ENCODE peak calls at places on chromosome 10, in five cellular contexts. One of them, this sample, is unnamed.

GRCh38 chr10:963613-964012 is 24.6 kb upstream of the GTPBP4 start:
- DNase-seq in left ventricle myocardium inferior: no peak
- DNase-seq in CD8-positive, alpha-beta T cell: no peak
- DNase-seq in mucosa of descending colon: no peak
- DNase-seq in AG09309: no peak
- DNase-seq in this sample: no peak

GRCh38 chr10:71600856-71601255 is 118.7 kb downstream of the C10orf105 start:
- DNase-seq in mucosa of descending colon: no peak
- DNase-seq in left ventricle myocardium inferior: no peak
- DNase-seq in CD8-positive, alpha-beta T cell: no peak
- DNase-seq in AG09309: peak
- DNase-seq in this sample: no peak

GRCh38 chr10:129102906-129103693 is 363.9 kb upstream of the MGMT start:
- DNase-seq in mucosa of descending colon: no peak
- DNase-seq in AG09309: no peak
- DNase-seq in CD8-positive, alpha-beta T cell: no peak
- DNase-seq in left ventricle myocardium inferior: no peak
- DNase-seq in this sample: no peak

GRCh38 chr10:47063858-47064257 is 152.6 kb downstream of the PTPN20 start:
- DNase-seq in CD8-positive, alpha-beta T cell: no peak
- DNase-seq in AG09309: no peak
- DNase-seq in left ventricle myocardium inferior: no peak
- DNase-seq in mucosa of descending colon: no peak
- DNase-seq in this sample: no peak

GRCh38 chr10:53864850-53865249 is 936.2 kb downstream of the PCDH15 start:
- DNase-seq in left ventricle myocardium inferior: no peak
- DNase-seq in AG09309: no peak
- DNase-seq in mucosa of descending colon: no peak
- DNase-seq in CD8-positive, alpha-beta T cell: no peak
- DNase-seq in this sample: no peak

GRCh38 chr10:17219024-17219423 is 9.0 kb upstream of the VIM start:
- DNase-seq in mucosa of descending colon: no peak
- DNase-seq in AG09309: no peak
- DNase-seq in left ventricle myocardium inferior: no peak
- DNase-seq in CD8-positive, alpha-beta T cell: no peak
- DNase-seq in this sample: no peak

GRCh38 chr10:70898687-70899086 is 10.3 kb upstream of the PCBD1 start:
- DNase-seq in left ventricle myocardium inferior: no peak
- DNase-seq in CD8-positive, alpha-beta T cell: no peak
- DNase-seq in AG09309: no peak
- DNase-seq in mucosa of descending colon: no peak
- DNase-seq in this sample: no peak

GRCh38 chr10:86708783-86709778 is 40.8 kb downstream of the LDB3 start:
- DNase-seq in AG09309: no peak
- DNase-seq in CD8-positive, alpha-beta T cell: no peak
- DNase-seq in left ventricle myocardium inferior: no peak
- DNase-seq in mucosa of descending colon: peak
- DNase-seq in this sample: no peak

GRCh38 chr10:3105905-3106304 is 38.6 kb downstream of the PFKP start:
- DNase-seq in mucosa of descending colon: no peak
- DNase-seq in CD8-positive, alpha-beta T cell: no peak
- DNase-seq in AG09309: no peak
- DNase-seq in left ventricle myocardium inferior: no peak
- DNase-seq in this sample: no peak

GRCh38 chr10:11776080-11776479 is 33.9 kb downstream of the ECHDC3 start:
- DNase-seq in AG09309: no peak
- DNase-seq in mucosa of descending colon: no peak
- DNase-seq in left ventricle myocardium inferior: no peak
- DNase-seq in CD8-positive, alpha-beta T cell: no peak
- DNase-seq in this sample: no peak

GRCh38 chr10:42790835-42791234 is 8.2 kb downstream of the BMS1 start:
- DNase-seq in AG09309: no peak
- DNase-seq in mucosa of descending colon: no peak
- DNase-seq in left ventricle myocardium inferior: no peak
- DNase-seq in CD8-positive, alpha-beta T cell: no peak
- DNase-seq in this sample: no peak

GRCh38 chr10:101032637-101033201 is 1.7 kb downstream of the SFXN3 start:
- DNase-seq in left ventricle myocardium inferior: peak
- DNase-seq in CD8-positive, alpha-beta T cell: no peak
- DNase-seq in mucosa of descending colon: no peak
- DNase-seq in AG09309: no peak
- DNase-seq in this sample: no peak

GRCh38 chr10:46992794-46993552 is 81.7 kb downstream of the PTPN20 start:
- DNase-seq in mucosa of descending colon: peak
- DNase-seq in left ventricle myocardium inferior: peak
- DNase-seq in CD8-positive, alpha-beta T cell: no peak
- DNase-seq in AG09309: peak
- DNase-seq in this sample: no peak

GRCh38 chr10:12749760-12750478 is 251.6 kb downstream of the CCDC3 start:
- DNase-seq in mucosa of descending colon: no peak
- DNase-seq in left ventricle myocardium inferior: no peak
- DNase-seq in AG09309: no peak
- DNase-seq in CD8-positive, alpha-beta T cell: no peak
- DNase-seq in this sample: no peak

GRCh38 chr10:26858707-26859034 is 2.1 kb downstream of the ABI1 start:
- DNase-seq in left ventricle myocardium inferior: no peak
- DNase-seq in AG09309: no peak
- DNase-seq in mucosa of descending colon: no peak
- DNase-seq in CD8-positive, alpha-beta T cell: no peak
- DNase-seq in this sample: no peak

GRCh38 chr10:33286186-33286934 is 48.1 kb downstream of the NRP1 start:
- DNase-seq in AG09309: no peak
- DNase-seq in CD8-positive, alpha-beta T cell: no peak
- DNase-seq in mucosa of descending colon: no peak
- DNase-seq in left ventricle myocardium inferior: no peak
- DNase-seq in this sample: no peak

GRCh38 chr10:115909037-115909436 is 364.0 kb downstream of the GFRA1 start:
- DNase-seq in left ventricle myocardium inferior: no peak
- DNase-seq in mucosa of descending colon: no peak
- DNase-seq in AG09309: no peak
- DNase-seq in CD8-positive, alpha-beta T cell: no peak
- DNase-seq in this sample: no peak

GRCh38 chr10:14414901-14415300 is 84.2 kb upstream of the FRMD4A start:
- DNase-seq in mucosa of descending colon: no peak
- DNase-seq in CD8-positive, alpha-beta T cell: no peak
- DNase-seq in left ventricle myocardium inferior: no peak
- DNase-seq in AG09309: no peak
- DNase-seq in this sample: no peak

GRCh38 chr10:117830832-117831231 is 215.9 kb downstream of the RAB11FIP2 start:
- DNase-seq in left ventricle myocardium inferior: no peak
- DNase-seq in mucosa of descending colon: peak
- DNase-seq in AG09309: no peak
- DNase-seq in CD8-positive, alpha-beta T cell: no peak
- DNase-seq in this sample: no peak

GRCh38 chr10:94571528-94571927 is 25.9 kb downstream of the HELLS start:
- DNase-seq in AG09309: peak
- DNase-seq in CD8-positive, alpha-beta T cell: no peak
- DNase-seq in left ventricle myocardium inferior: no peak
- DNase-seq in mucosa of descending colon: no peak
- DNase-seq in this sample: no peak

GRCh38 chr10:6416892-6417512 is 163.1 kb downstream of the PRKCQ start:
- DNase-seq in mucosa of descending colon: no peak
- DNase-seq in CD8-positive, alpha-beta T cell: no peak
- DNase-seq in AG09309: no peak
- DNase-seq in left ventricle myocardium inferior: no peak
- DNase-seq in this sample: no peak

GRCh38 chr10:100565206-100565985 is 29.7 kb downstream of the HIF1AN start:
- DNase-seq in AG09309: no peak
- DNase-seq in left ventricle myocardium inferior: no peak
- DNase-seq in CD8-positive, alpha-beta T cell: no peak
- DNase-seq in mucosa of descending colon: no peak
- DNase-seq in this sample: no peak

GRCh38 chr10:70660722-70661121 is 11.6 kb upstream of the ADAMTS14 start:
- DNase-seq in CD8-positive, alpha-beta T cell: no peak
- DNase-seq in AG09309: no peak
- DNase-seq in left ventricle myocardium inferior: no peak
- DNase-seq in mucosa of descending colon: no peak
- DNase-seq in this sample: no peak

GRCh38 chr10:128124813-128125403 is 1.3 kb downstream of the MKI67 start:
- DNase-seq in mucosa of descending colon: no peak
- DNase-seq in CD8-positive, alpha-beta T cell: no peak
- DNase-seq in left ventricle myocardium inferior: no peak
- DNase-seq in AG09309: no peak
- DNase-seq in this sample: no peak

GRCh38 chr10:63175534-63175933 is 42.4 kb downstream of the NRBF2 start:
- DNase-seq in mucosa of descending colon: no peak
- DNase-seq in AG09309: no peak
- DNase-seq in left ventricle myocardium inferior: no peak
- DNase-seq in CD8-positive, alpha-beta T cell: no peak
- DNase-seq in this sample: no peak

GRCh38 chr10:50604049-50604640 is 19.6 kb downstream of the SGMS1 start:
- DNase-seq in AG09309: no peak
- DNase-seq in mucosa of descending colon: no peak
- DNase-seq in CD8-positive, alpha-beta T cell: no peak
- DNase-seq in left ventricle myocardium inferior: no peak
- DNase-seq in this sample: no peak

GRCh38 chr10:48725708-48726107 is 41.0 kb downstream of the WDFY4 start:
- DNase-seq in left ventricle myocardium inferior: no peak
- DNase-seq in CD8-positive, alpha-beta T cell: no peak
- DNase-seq in mucosa of descending colon: no peak
- DNase-seq in AG09309: no peak
- DNase-seq in this sample: no peak

GRCh38 chr10:90227259-90227658 is 525.9 kb downstream of the KIF20B start:
- DNase-seq in left ventricle myocardium inferior: no peak
- DNase-seq in CD8-positive, alpha-beta T cell: no peak
- DNase-seq in AG09309: peak
- DNase-seq in mucosa of descending colon: no peak
- DNase-seq in this sample: peak

GRCh38 chr10:99976886-99977391 is 32.8 kb downstream of the DNMBP start:
- DNase-seq in left ventricle myocardium inferior: no peak
- DNase-seq in AG09309: peak
- DNase-seq in CD8-positive, alpha-beta T cell: no peak
- DNase-seq in mucosa of descending colon: no peak
- DNase-seq in this sample: peak

GRCh38 chr10:111037868-111038267 is 39.0 kb upstream of the ADRA2A start:
- DNase-seq in AG09309: no peak
- DNase-seq in mucosa of descending colon: no peak
- DNase-seq in CD8-positive, alpha-beta T cell: no peak
- DNase-seq in left ventricle myocardium inferior: no peak
- DNase-seq in this sample: no peak

GRCh38 chr10:12469345-12469744 is 120.0 kb downstream of the CAMK1D start:
- DNase-seq in mucosa of descending colon: no peak
- DNase-seq in CD8-positive, alpha-beta T cell: no peak
- DNase-seq in AG09309: no peak
- DNase-seq in left ventricle myocardium inferior: no peak
- DNase-seq in this sample: no peak

GRCh38 chr10:43216931-43217562 is 49.8 kb downstream of the RASGEF1A start:
- DNase-seq in CD8-positive, alpha-beta T cell: no peak
- DNase-seq in mucosa of descending colon: peak
- DNase-seq in left ventricle myocardium inferior: peak
- DNase-seq in AG09309: no peak
- DNase-seq in this sample: no peak

GRCh38 chr10:133349577-133350011 is 2.4 kb downstream of the PRAP1 start:
- DNase-seq in mucosa of descending colon: peak
- DNase-seq in left ventricle myocardium inferior: peak
- DNase-seq in CD8-positive, alpha-beta T cell: no peak
- DNase-seq in AG09309: no peak
- DNase-seq in this sample: no peak

GRCh38 chr10:133353202-133353959 is 4.4 kb downstream of the FUOM start:
- DNase-seq in left ventricle myocardium inferior: no peak
- DNase-seq in CD8-positive, alpha-beta T cell: no peak
- DNase-seq in mucosa of descending colon: peak
- DNase-seq in AG09309: no peak
- DNase-seq in this sample: no peak

GRCh38 chr10:133350950-133351329 is 3.8 kb downstream of the PRAP1 start:
- DNase-seq in mucosa of descending colon: peak
- DNase-seq in AG09309: no peak
- DNase-seq in CD8-positive, alpha-beta T cell: no peak
- DNase-seq in left ventricle myocardium inferior: peak
- DNase-seq in this sample: no peak

GRCh38 chr10:133350283-133350949 is 3.2 kb downstream of the PRAP1 start:
- DNase-seq in mucosa of descending colon: peak
- DNase-seq in AG09309: no peak
- DNase-seq in CD8-positive, alpha-beta T cell: no peak
- DNase-seq in left ventricle myocardium inferior: peak
- DNase-seq in this sample: no peak

GRCh38 chr10:133351408-133352318 is 4.5 kb downstream of the PRAP1 start:
- DNase-seq in AG09309: no peak
- DNase-seq in mucosa of descending colon: peak
- DNase-seq in CD8-positive, alpha-beta T cell: no peak
- DNase-seq in left ventricle myocardium inferior: peak
- DNase-seq in this sample: no peak
- TF ChIP-seq CTCF in AG09309: no peak
- TF ChIP-seq CTCF in mucosa of descending colon: no peak
- TF ChIP-seq CTCF in CD8-positive, alpha-beta T cell: no peak
- TF ChIP-seq CTCF in left ventricle myocardium inferior: no peak
- TF ChIP-seq CTCF in this sample: no peak

GRCh38 chr10:87862644-87863101 is 660 bp downstream of the KLLN start:
- DNase-seq in AG09309: no peak
- DNase-seq in mucosa of descending colon: no peak
- DNase-seq in left ventricle myocardium inferior: no peak
- DNase-seq in CD8-positive, alpha-beta T cell: no peak
- DNase-seq in this sample: no peak
- H3K4me3 ChIP-seq in AG09309: peak
- H3K4me3 ChIP-seq in mucosa of descending colon: peak
- H3K4me3 ChIP-seq in left ventricle myocardium inferior: peak
- H3K4me3 ChIP-seq in CD8-positive, alpha-beta T cell: peak
- H3K4me3 ChIP-seq in this sample: peak

GRCh38 chr10:79102056-79102874 is 33.5 kb downstream of the ZMIZ1 start:
- DNase-seq in CD8-positive, alpha-beta T cell: no peak
- DNase-seq in AG09309: no peak
- DNase-seq in mucosa of descending colon: peak
- DNase-seq in left ventricle myocardium inferior: peak
- DNase-seq in this sample: no peak
- TF ChIP-seq CTCF in CD8-positive, alpha-beta T cell: no peak
- TF ChIP-seq CTCF in AG09309: no peak
- TF ChIP-seq CTCF in mucosa of descending colon: no peak
- TF ChIP-seq CTCF in left ventricle myocardium inferior: no peak
- TF ChIP-seq CTCF in this sample: peak

DNA sequence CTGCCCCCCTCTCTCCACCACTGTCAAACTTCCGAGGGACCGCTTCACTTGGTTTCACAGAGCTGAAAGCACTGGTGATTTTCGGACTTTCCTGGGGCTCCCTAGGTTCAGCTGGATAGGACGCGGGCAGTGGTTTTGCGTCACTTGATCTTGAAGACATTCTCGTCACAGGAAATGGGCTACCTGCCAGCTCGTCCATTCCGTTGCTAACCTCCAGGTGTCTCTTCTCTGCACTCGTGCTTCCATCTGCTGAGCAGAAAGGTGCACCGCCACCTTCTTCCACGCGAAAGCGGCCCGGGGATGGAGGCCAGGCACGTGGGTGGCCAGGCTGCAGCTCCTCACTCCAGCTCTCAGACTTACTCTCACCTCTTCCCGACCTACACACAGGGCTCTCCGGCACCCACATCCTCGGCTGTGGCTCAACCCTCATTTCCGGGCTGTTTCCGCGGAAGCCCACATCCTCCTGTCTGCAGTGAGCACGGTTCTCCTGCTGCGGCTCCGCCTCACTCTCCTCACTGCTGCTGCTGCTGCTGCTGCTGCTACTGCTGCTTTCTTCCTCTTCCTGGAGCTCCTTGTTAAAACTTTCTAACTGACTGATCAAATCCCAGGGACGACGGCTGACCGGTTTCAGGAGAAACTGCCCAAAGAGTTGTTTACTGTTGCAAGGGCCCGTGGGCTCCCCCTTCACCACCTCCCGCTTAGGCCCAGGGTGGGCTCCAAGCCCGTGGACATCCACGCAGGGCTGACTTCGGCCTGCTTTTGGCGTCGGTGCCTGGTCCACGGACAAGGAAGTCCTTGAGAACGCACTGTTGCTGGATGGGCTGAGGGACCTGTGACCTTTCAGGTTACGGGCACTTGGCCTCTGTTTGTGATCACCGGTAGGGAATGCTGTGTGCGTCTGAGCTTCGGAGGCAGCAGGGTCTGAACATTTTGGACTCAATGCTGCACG is 32.1 kb downstream of the JCAD start:
- DNase-seq in mucosa of descending colon: peak
- DNase-seq in left ventricle myocardium inferior: peak
- DNase-seq in AG09309: no peak
- DNase-seq in CD8-positive, alpha-beta T cell: peak
- DNase-seq in this sample: peak
- H3K4me3 ChIP-seq in mucosa of descending colon: no peak
- H3K4me3 ChIP-seq in left ventricle myocardium inferior: peak
- H3K4me3 ChIP-seq in AG09309: no peak
- H3K4me3 ChIP-seq in CD8-positive, alpha-beta T cell: peak
- H3K4me3 ChIP-seq in this sample: peak

This sample was measured in epithelial cell of proximal tubule.